ENCODE peak calls at places on chromosomes 6 and 20, in six cellular contexts. B is H7, Y is B cell, C is EL, U is activated T-cell treated with anti-CD3 and anti-CD28 coated beads for 1 hour, A is psoas muscle. F is an unnamed sample.

GRCh38 chr6:34284563-34285545 is 36.0 kb upstream of the SMIM29 start:
- DNase-seq in B (no peak), Y (no peak), C (peak; percentile 16), U (no peak), A (peak; percentile 46), F (no peak)

GRCh38 chr20:47272893-47273590 is 83.5 kb downstream of the ZMYND8 start:
- DNase-seq in B (peak; percentile 83), Y (peak; percentile 61), C (peak; percentile 71), U (peak; percentile 7), A (no peak), F (peak; percentile 33)

GRCh38 chr20:62134735-62135231 is 8.4 kb downstream of the PSMA7 start:
- DNase-seq in B (no peak), Y (no peak), C (no peak), U (no peak), A (peak; percentile 71), F (no peak)

GRCh38 chr6:136549359-136550044 is 720 bp downstream of the MAP7 start:
- DNase-seq in B (no peak), Y (peak; percentile 56), C (no peak), U (no peak), A (no peak), F (no peak)

GRCh38 chr6:165931675-165932074 is 236.0 kb downstream of the TBXT start:
- DNase-seq in B (peak; percentile 46), Y (no peak), C (no peak), U (no peak), A (no peak), F (no peak)

GRCh38 chr6:12490904-12491571 is 200.9 kb downstream of the EDN1 start:
- DNase-seq in B (no peak), Y (no peak), C (peak; percentile 95), U (no peak), A (no peak), F (no peak)

GRCh38 chr20:40809361-40809760 is 120.3 kb upstream of the MAFB start:
- DNase-seq in B (no peak), Y (no peak), C (no peak), U (no peak), A (no peak), F (no peak)

GRCh38 chr6:10778230-10778629 is 30.6 kb downstream of the TMEM14B start:
- DNase-seq in B (no peak), Y (no peak), C (no peak), U (no peak), A (no peak), F (no peak)

GRCh38 chr6:151681426-151682059 is 125.9 kb upstream of the ESR1 start:
- DNase-seq in B (no peak), Y (no peak), C (no peak), U (no peak), A (peak; percentile 17), F (no peak)

GRCh38 chr6:89034586-89035251 is 45.8 kb upstream of the PNRC1 start:
- DNase-seq in B (no peak), Y (no peak), C (peak; percentile 64), U (no peak), A (no peak), F (no peak)

GRCh38 chr6:105097288-105097687 is 82.5 kb downstream of the POPDC3 start:
- DNase-seq in B (no peak), Y (no peak), C (no peak), U (no peak), A (no peak), F (no peak)

GRCh38 chr6:125194980-125195379 is 41.4 kb downstream of the TPD52L1 start:
- DNase-seq in B (no peak), Y (no peak), C (no peak), U (no peak), A (no peak), F (no peak)

GRCh38 chr6:41571066-41571780 is 25.0 kb downstream of the FOXP4 start:
- DNase-seq in B (peak; percentile 43), Y (no peak), C (peak; percentile 50), U (no peak), A (no peak), F (no peak)

GRCh38 chr6:104325341-104326172 is 534.2 kb downstream of the HACE1 start:
- DNase-seq in B (peak; percentile 35), Y (no peak), C (peak; percentile 28), U (no peak), A (no peak), F (no peak)

GRCh38 chr6:17096657-17097056 is 5.2 kb upstream of the STMND1 start:
- DNase-seq in B (no peak), Y (no peak), C (no peak), U (no peak), A (no peak), F (no peak)

GRCh38 chr6:14055541-14055940 is 62.0 kb upstream of the CD83 start:
- DNase-seq in B (peak; percentile 22), Y (no peak), C (no peak), U (no peak), A (no peak), F (no peak)

GRCh38 chr20:43761396-43762340 is 34.9 kb upstream of the GTSF1L start:
- DNase-seq in B (no peak), Y (no peak), C (no peak), U (no peak), A (no peak), F (no peak)

GRCh38 chr6:116973992-116974391 is 97.0 kb downstream of the RFX6 start:
- DNase-seq in B (no peak), Y (no peak), C (no peak), U (no peak), A (peak; percentile 37), F (no peak)

GRCh38 chr6:71420693-71421328 is 132.2 kb downstream of the OGFRL1 start:
- DNase-seq in B (peak; percentile 87), Y (peak; percentile 59), C (peak; percentile 97), U (no peak), A (peak; percentile 95), F (peak; percentile 12)

GRCh38 chr6:33745558-33745957 is 1.1 kb downstream of the IP6K3 start:
- DNase-seq in B (no peak), Y (no peak), C (peak; percentile 18), U (no peak), A (no peak), F (no peak)

GRCh38 chr6:128491041-128491642 is 29.3 kb downstream of the PTPRK start:
- DNase-seq in B (no peak), Y (no peak), C (no peak), U (no peak), A (no peak), F (no peak)

GRCh38 chr6:43076093-43076927 is at the start of gene PTK7:
- DNase-seq in B (peak; percentile 99), Y (peak; percentile 55), C (peak; percentile 64), U (no peak), A (peak; percentile 18), F (no peak)

GRCh38 chr6:121844898-121845297 is 409.5 kb downstream of the GJA1 start:
- DNase-seq in B (no peak), Y (no peak), C (no peak), U (no peak), A (no peak), F (no peak)

GRCh38 chr6:77893391-77893790 is 240.6 kb downstream of the MEI4 start:
- DNase-seq in B (no peak), Y (no peak), C (no peak), U (no peak), A (no peak), F (no peak)

GRCh38 chr20:18440403-18440802 is 26.4 kb downstream of the DZANK1 start:
- DNase-seq in B (no peak), Y (no peak), C (no peak), U (no peak), A (no peak), F (no peak)

GRCh38 chr20:46663531-46663930 is 12.3 kb upstream of the SLC13A3 start:
- DNase-seq in B (no peak), Y (no peak), C (no peak), U (no peak), A (no peak), F (no peak)

GRCh38 chr20:56391596-56392281 is at the start of gene AURKA:
- DNase-seq in B (no peak), Y (no peak), C (peak; percentile 26), U (no peak), A (no peak), F (no peak)

GRCh38 chr6:73364121-73364520 is 1.7 kb downstream of the KHDC3L start:
- DNase-seq in B (no peak), Y (no peak), C (no peak), U (no peak), A (no peak), F (no peak)

GRCh38 chr6:111759413-111759835 is 113.8 kb downstream of the FYN start:
- DNase-seq in B (no peak), Y (no peak), C (no peak), U (no peak), A (no peak), F (no peak)

GRCh38 chr6:151655099-151655498 is 152.4 kb upstream of the ESR1 start:
- DNase-seq in B (no peak), Y (no peak), C (no peak), U (no peak), A (no peak), F (no peak)

GRCh38 chr6:150129616-150130505 is 13.0 kb upstream of the PPP1R14C start:
- DNase-seq in B (no peak), Y (no peak), C (no peak), U (no peak), A (no peak), F (no peak)

GRCh38 chr6:7119272-7119801 is 11.6 kb downstream of the RREB1 start:
- DNase-seq in B (no peak), Y (no peak), C (no peak), U (no peak), A (no peak), F (no peak)